ENCODE peak calls at places on chromosomes 13 and 19, in five cellular contexts. G, A, U, C and J are unnamed samples.

GRCh38 chr13:97223711-97224461 is 1.8 kb downstream of the MBNL2 start:
- DNase-seq in G (peak; percentile 96), A (peak; percentile 61), U (peak; percentile 87), C (no peak), J (peak; percentile 37)

GRCh38 chr13:76885203-76886004 is 801 bp downstream of the KCTD12 start:
- DNase-seq in G (peak; percentile 81), A (peak; percentile 75), U (no peak), C (peak; percentile 38), J (peak; percentile 86)

GRCh38 chr13:23185542-23185941 is 4.8 kb downstream of the SGCG start:
- DNase-seq in G (no peak), A (no peak), U (no peak), C (no peak), J (no peak)

GRCh38 chr19:58439576-58440554 is at the start of gene ZNF132:
- DNase-seq in G (peak; percentile 100), A (peak; percentile 97), U (peak; percentile 66), C (peak; percentile 53), J (peak; percentile 99)

GRCh38 chr13:20340136-20340758 is 108.1 kb upstream of the GJB6 start:
- DNase-seq in G (no peak), A (no peak), U (no peak), C (no peak), J (no peak)

GRCh38 chr13:44306401-44307192 is 67.0 kb upstream of the SERP2 start:
- DNase-seq in G (peak; percentile 99), A (no peak), U (peak; percentile 88), C (no peak), J (no peak)

GRCh38 chr19:35143231-35143715 is at the start of gene FXYD7:
- DNase-seq in G (no peak), A (no peak), U (no peak), C (no peak), J (no peak)

GRCh38 chr13:33206425-33206824 is 79.1 kb downstream of the STARD13 start:
- DNase-seq in G (peak; percentile 54), A (no peak), U (no peak), C (no peak), J (no peak)

GRCh38 chr13:77384999-77385398 is 58.1 kb upstream of the MYCBP2 start:
- DNase-seq in G (peak; percentile 41), A (no peak), U (no peak), C (no peak), J (no peak)

GRCh38 chr13:27259831-27260230 is 8.5 kb downstream of the RPL21 start:
- DNase-seq in G (no peak), A (no peak), U (no peak), C (no peak), J (peak; percentile 47)

GRCh38 chr13:72696590-72696989 is 30.8 kb downstream of the MZT1 start:
- DNase-seq in G (peak; percentile 43), A (no peak), U (no peak), C (no peak), J (no peak)
- TF ChIP-seq CTCF in G (peak; percentile 17), A (no peak), U (peak; percentile 62), C (peak; percentile 38), J (no peak)

GRCh38 chr13:79060216-79060615 is 345.8 kb downstream of the RBM26 start:
- DNase-seq in G (no peak), A (no peak), U (no peak), C (no peak), J (no peak)

GRCh38 chr13:79051472-79051871 is 354.6 kb downstream of the RBM26 start:
- DNase-seq in G (no peak), A (no peak), U (no peak), C (no peak), J (no peak)

GRCh38 chr13:79062291-79062690 is 343.8 kb downstream of the RBM26 start:
- DNase-seq in G (no peak), A (no peak), U (no peak), C (no peak), J (no peak)

GRCh38 chr13:79056706-79057105 is 349.3 kb downstream of the RBM26 start:
- DNase-seq in G (no peak), A (no peak), U (no peak), C (no peak), J (peak; percentile 24)
- TF ChIP-seq CTCF in G (no peak), A (no peak), U (no peak), C (peak; percentile 26), J (peak; percentile 38)

GRCh38 chr13:66492479-66492878 is 737.7 kb downstream of the PCDH9 start:
- DNase-seq in G (no peak), A (no peak), U (no peak), C (no peak), J (peak; percentile 2)
- TF ChIP-seq CTCF in G (no peak), A (no peak), U (peak; percentile 22), C (peak; percentile 11), J (no peak)

DNA sequence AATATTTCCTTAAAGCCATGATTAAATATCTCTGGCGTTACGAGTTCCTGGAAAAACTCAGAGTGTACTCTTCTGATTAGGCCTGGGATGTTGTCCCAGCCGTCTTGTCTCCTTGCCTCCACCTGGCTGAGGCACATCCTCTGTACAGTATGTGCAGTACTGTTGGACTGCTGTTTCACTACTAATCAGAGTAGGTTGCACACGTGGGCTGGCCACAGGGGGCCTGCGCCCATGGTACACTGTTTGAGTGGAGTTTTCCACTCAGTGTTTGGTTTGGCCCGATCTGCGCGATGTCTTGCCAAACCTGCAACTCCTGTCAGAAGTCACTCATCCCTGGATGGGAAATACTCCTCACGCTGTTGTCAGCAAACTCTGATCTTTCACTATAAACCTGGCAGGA is 189.6 kb upstream of the CSNK1A1L start:
- DNase-seq in G (peak; percentile 60), A (no peak), U (no peak), C (no peak), J (no peak)
- TF ChIP-seq CTCF in G (no peak), A (no peak), U (no peak), C (no peak), J (no peak)

GRCh38 chr19:46324277-46324676 is 22.6 kb upstream of the PPP5C start:
- DNase-seq in G (no peak), A (no peak), U (no peak), C (no peak), J (no peak)
- TF ChIP-seq CTCF in G (no peak), A (no peak), U (no peak), C (no peak), J (no peak)